ENCODE peak calls at places on chromosome 2, in five cellular contexts. G is activated CD4-positive, alpha-beta T cell treated with anti-CD3 and anti-CD28 coated beads, Interleukin-2, amount 10 ng/mL, durations not matched to agents 7 days and 5 days; N is AG04450; W is activated naive CD4-positive, alpha-beta T cell; C is stimulated activated CD4-positive, alpha-beta T cell treated with anti-CD3 and anti-CD28 coated beads, Interleukin-1b, Interleukin-23, amount 100 ng/mL, for 1 hour. I is an unnamed sample.

GRCh38 chr2:234249873-234250272 is 199.4 kb downstream of the SPP2 start:
- DNase-seq in G (no peak), N (no peak), W (no peak), C (no peak), I (no peak)

GRCh38 chr2:178256382-178257053 is 62.2 kb downstream of the OSBPL6 start:
- DNase-seq in G (no peak), N (no peak), W (no peak), C (no peak), I (no peak)

GRCh38 chr2:229610359-229610758 is 104.0 kb downstream of the DNER start:
- DNase-seq in G (no peak), N (no peak), W (no peak), C (no peak), I (no peak)

GRCh38 chr2:102033028-102033749 is 41.4 kb downstream of the IL1R2 start:
- DNase-seq in G (peak), N (peak), W (peak), C (no peak), I (no peak)

GRCh38 chr2:9341351-9341887 is 81.9 kb downstream of the ITGB1BP1 start:
- DNase-seq in G (no peak), N (no peak), W (no peak), C (no peak), I (no peak)

GRCh38 chr2:136750065-136750464 is 15.3 kb upstream of the THSD7B start:
- DNase-seq in G (no peak), N (no peak), W (no peak), C (no peak), I (no peak)

GRCh38 chr2:80499095-80499494 is 194.5 kb upstream of the LRRTM1 start:
- DNase-seq in G (no peak), N (peak), W (no peak), C (no peak), I (no peak)

GRCh38 chr2:179332903-179333302 is 68.3 kb upstream of the SESTD1 start:
- DNase-seq in G (no peak), N (no peak), W (no peak), C (no peak), I (no peak)

GRCh38 chr2:85695691-85696668 is 1.8 kb downstream of the GNLY start:
- DNase-seq in G (no peak), N (no peak), W (no peak), C (no peak), I (no peak)

GRCh38 chr2:23480991-23481797 is 96.2 kb downstream of the KLHL29 start:
- DNase-seq in G (no peak), N (peak), W (no peak), C (no peak), I (no peak)

GRCh38 chr2:43537137-43537536 is 58.7 kb downstream of the THADA start:
- DNase-seq in G (no peak), N (no peak), W (no peak), C (no peak), I (no peak)

GRCh38 chr2:10790228-10790973 is 22.2 kb downstream of the PDIA6 start:
- DNase-seq in G (peak), N (no peak), W (no peak), C (no peak), I (no peak)

GRCh38 chr2:201715459-201715858 is 17.0 kb upstream of the MPP4 start:
- DNase-seq in G (no peak), N (no peak), W (no peak), C (no peak), I (no peak)

GRCh38 chr2:169438476-169438875 is 40.8 kb upstream of the BBS5 start:
- DNase-seq in G (no peak), N (no peak), W (no peak), C (no peak), I (no peak)

GRCh38 chr2:46798998-46799698 is 116.5 kb downstream of the MCFD2 start:
- DNase-seq in G (no peak), N (no peak), W (no peak), C (no peak), I (no peak)

I was measured in stimulated activated CD8-positive, alpha-beta memory T cell treated with anti-CD3 and anti-CD28 coated beads, Interleukin-4, amount 100 ng/mL, for 1 hour.